ENCODE peak calls at places on chromosome 17, in seven cellular contexts. One of them, this sample, is unnamed. For H3K4me1, the result is how much of the 10 kb centered on the place peaks cover.

GRCh38 chr17:44081681-44082080 is 11.1 kb downstream of the G6PC3 start:
- DNase-seq in mammary epithelial cell: no peak
- DNase-seq in esophagus muscularis mucosa: no peak
- DNase-seq in lung: no peak
- DNase-seq in breast epithelium: no peak
- DNase-seq in kidney: peak
- DNase-seq in CD8-positive, alpha-beta T cell: no peak
- DNase-seq in this sample: no peak

GRCh38 chr17:50267074-50267841 is 7.0 kb upstream of the TMEM92 start:
- DNase-seq in lung: peak
- DNase-seq in esophagus muscularis mucosa: no peak
- DNase-seq in breast epithelium: no peak
- DNase-seq in CD8-positive, alpha-beta T cell: no peak
- DNase-seq in kidney: peak
- DNase-seq in mammary epithelial cell: no peak
- DNase-seq in this sample: no peak

GRCh38 chr17:31559647-31560501 is 168.4 kb downstream of the RAB11FIP4 start:
- DNase-seq in CD8-positive, alpha-beta T cell: no peak
- DNase-seq in lung: no peak
- DNase-seq in mammary epithelial cell: no peak
- DNase-seq in breast epithelium: no peak
- DNase-seq in kidney: peak
- DNase-seq in esophagus muscularis mucosa: no peak
- DNase-seq in this sample: no peak

GRCh38 chr17:27741361-27741861 is 58.9 kb downstream of the NOS2 start:
- DNase-seq in mammary epithelial cell: peak
- DNase-seq in lung: no peak
- DNase-seq in CD8-positive, alpha-beta T cell: peak
- DNase-seq in breast epithelium: no peak
- DNase-seq in esophagus muscularis mucosa: peak
- DNase-seq in kidney: peak
- DNase-seq in this sample: no peak

GRCh38 chr17:58136669-58137279 is 11.4 kb upstream of the OR4D1 start:
- DNase-seq in lung: no peak
- DNase-seq in mammary epithelial cell: no peak
- DNase-seq in breast epithelium: no peak
- DNase-seq in CD8-positive, alpha-beta T cell: no peak
- DNase-seq in kidney: no peak
- DNase-seq in esophagus muscularis mucosa: no peak
- DNase-seq in this sample: peak

GRCh38 chr17:39742856-39743436 is 5.2 kb downstream of the GRB7 start:
- DNase-seq in kidney: peak
- DNase-seq in CD8-positive, alpha-beta T cell: no peak
- DNase-seq in breast epithelium: no peak
- DNase-seq in mammary epithelial cell: no peak
- DNase-seq in lung: no peak
- DNase-seq in esophagus muscularis mucosa: no peak
- DNase-seq in this sample: no peak

GRCh38 chr17:9239260-9239820 is 218.0 kb downstream of the NTN1 start:
- DNase-seq in esophagus muscularis mucosa: no peak
- DNase-seq in mammary epithelial cell: no peak
- DNase-seq in kidney: peak
- DNase-seq in lung: no peak
- DNase-seq in CD8-positive, alpha-beta T cell: no peak
- DNase-seq in breast epithelium: no peak
- DNase-seq in this sample: no peak

GRCh38 chr17:76086384-76086783 is 7.4 kb downstream of the ZACN start:
- DNase-seq in lung: no peak
- DNase-seq in esophagus muscularis mucosa: no peak
- DNase-seq in breast epithelium: no peak
- DNase-seq in mammary epithelial cell: no peak
- DNase-seq in CD8-positive, alpha-beta T cell: no peak
- DNase-seq in kidney: peak
- DNase-seq in this sample: no peak

DNA sequence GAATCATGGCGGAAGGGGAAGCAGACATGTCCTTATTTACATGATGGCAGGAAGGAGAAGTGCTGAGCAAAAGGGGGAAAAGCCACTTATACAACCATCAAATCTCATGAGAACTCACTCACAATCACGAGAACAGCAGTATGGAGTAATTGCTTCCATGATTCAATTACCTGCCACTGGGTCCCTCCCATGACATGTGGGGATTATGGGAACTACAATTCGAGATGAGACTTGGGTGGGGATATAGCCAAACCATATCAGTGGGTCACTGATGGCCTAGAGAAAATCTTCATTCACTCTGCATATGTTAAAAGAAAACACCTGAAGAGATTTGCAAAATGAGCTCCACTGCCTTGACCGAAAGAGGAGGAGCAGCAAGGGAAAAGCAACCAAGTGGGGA is 130.3 kb upstream of the FAM20A start:
- DNase-seq in breast epithelium: no peak
- DNase-seq in mammary epithelial cell: no peak
- DNase-seq in CD8-positive, alpha-beta T cell: no peak
- DNase-seq in lung: no peak
- DNase-seq in kidney: no peak
- DNase-seq in esophagus muscularis mucosa: no peak
- DNase-seq in this sample: no peak
- H3K4me1 ChIP-seq in breast epithelium: under half
- H3K4me1 ChIP-seq in mammary epithelial cell: under half
- H3K4me1 ChIP-seq in CD8-positive, alpha-beta T cell: under half
- H3K4me1 ChIP-seq in lung: under half
- H3K4me1 ChIP-seq in kidney: under half
- H3K4me1 ChIP-seq in esophagus muscularis mucosa: under half
- H3K4me1 ChIP-seq in this sample: under half

GRCh38 chr17:36941265-36942021 is 4.2 kb downstream of the LHX1 start:
- DNase-seq in kidney: no peak
- DNase-seq in CD8-positive, alpha-beta T cell: no peak
- DNase-seq in esophagus muscularis mucosa: no peak
- DNase-seq in mammary epithelial cell: no peak
- DNase-seq in lung: no peak
- DNase-seq in breast epithelium: no peak
- DNase-seq in this sample: no peak

GRCh38 chr17:36942031-36942599 is 4.8 kb downstream of the LHX1 start:
- DNase-seq in breast epithelium: no peak
- DNase-seq in kidney: no peak
- DNase-seq in CD8-positive, alpha-beta T cell: no peak
- DNase-seq in esophagus muscularis mucosa: no peak
- DNase-seq in lung: no peak
- DNase-seq in mammary epithelial cell: no peak
- DNase-seq in this sample: peak

GRCh38 chr17:36944488-36945040 is 4.2 kb upstream of the AATF start:
- DNase-seq in breast epithelium: no peak
- DNase-seq in lung: no peak
- DNase-seq in kidney: no peak
- DNase-seq in esophagus muscularis mucosa: no peak
- DNase-seq in mammary epithelial cell: no peak
- DNase-seq in CD8-positive, alpha-beta T cell: no peak
- DNase-seq in this sample: no peak

GRCh38 chr17:36943250-36944220 is 5.2 kb upstream of the AATF start:
- DNase-seq in mammary epithelial cell: no peak
- DNase-seq in breast epithelium: no peak
- DNase-seq in CD8-positive, alpha-beta T cell: no peak
- DNase-seq in lung: no peak
- DNase-seq in kidney: no peak
- DNase-seq in esophagus muscularis mucosa: no peak
- DNase-seq in this sample: no peak

DNA sequence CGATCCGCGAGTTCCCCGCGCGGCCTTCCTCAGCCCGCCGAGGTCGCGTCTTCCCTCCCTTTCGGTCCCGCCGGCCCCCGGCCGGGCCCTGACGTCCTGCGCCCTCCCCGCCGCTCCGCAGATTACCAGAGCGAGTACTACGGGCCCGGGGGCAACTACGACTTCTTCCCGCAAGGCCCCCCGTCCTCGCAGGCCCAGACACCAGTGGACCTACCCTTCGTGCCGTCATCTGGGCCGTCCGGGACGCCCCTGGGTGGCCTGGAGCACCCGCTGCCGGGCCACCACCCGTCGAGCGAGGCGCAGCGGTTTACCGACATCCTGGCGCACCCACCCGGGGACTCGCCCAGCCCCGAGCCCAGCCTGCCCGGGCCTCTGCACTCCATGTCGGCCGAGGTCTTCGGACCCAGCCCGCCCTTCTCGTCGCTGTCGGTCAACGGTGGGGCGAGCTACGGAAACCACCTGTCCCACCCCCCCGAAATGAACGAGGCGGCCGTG is 5.4 kb downstream of the LHX1 start:
- DNase-seq in lung: no peak
- DNase-seq in kidney: peak
- DNase-seq in breast epithelium: no peak
- DNase-seq in CD8-positive, alpha-beta T cell: peak
- DNase-seq in mammary epithelial cell: no peak
- DNase-seq in esophagus muscularis mucosa: no peak
- DNase-seq in this sample: no peak
- H3K4me1 ChIP-seq in lung: under half
- H3K4me1 ChIP-seq in kidney: under half
- H3K4me1 ChIP-seq in breast epithelium: under half
- H3K4me1 ChIP-seq in CD8-positive, alpha-beta T cell: under half
- H3K4me1 ChIP-seq in mammary epithelial cell: under half
- H3K4me1 ChIP-seq in esophagus muscularis mucosa: half or more
- H3K4me1 ChIP-seq in this sample: under half

GRCh38 chr17:15951368-15952047 is 6.6 kb downstream of the ADORA2B start:
- DNase-seq in CD8-positive, alpha-beta T cell: no peak
- DNase-seq in mammary epithelial cell: no peak
- DNase-seq in lung: no peak
- DNase-seq in breast epithelium: no peak
- DNase-seq in kidney: peak
- DNase-seq in esophagus muscularis mucosa: no peak
- DNase-seq in this sample: no peak
- H3K4me1 ChIP-seq in CD8-positive, alpha-beta T cell: under half
- H3K4me1 ChIP-seq in mammary epithelial cell: under half
- H3K4me1 ChIP-seq in lung: under half
- H3K4me1 ChIP-seq in breast epithelium: under half
- H3K4me1 ChIP-seq in kidney: under half
- H3K4me1 ChIP-seq in esophagus muscularis mucosa: under half
- H3K4me1 ChIP-seq in this sample: under half

GRCh38 chr17:80793851-80794267 is 197.8 kb upstream of the CHMP6 start:
- DNase-seq in esophagus muscularis mucosa: no peak
- DNase-seq in CD8-positive, alpha-beta T cell: no peak
- DNase-seq in lung: no peak
- DNase-seq in breast epithelium: no peak
- DNase-seq in mammary epithelial cell: no peak
- DNase-seq in kidney: peak
- DNase-seq in this sample: peak
- H3K4me1 ChIP-seq in esophagus muscularis mucosa: half or more
- H3K4me1 ChIP-seq in CD8-positive, alpha-beta T cell: under half
- H3K4me1 ChIP-seq in lung: under half
- H3K4me1 ChIP-seq in breast epithelium: under half
- H3K4me1 ChIP-seq in mammary epithelial cell: under half
- H3K4me1 ChIP-seq in kidney: under half
- H3K4me1 ChIP-seq in this sample: under half

This sample was measured in cardiac muscle cell.